ENCODE peak calls at places on chromosomes 13 and 19, in nine cellular contexts. One of them, this sample, is unnamed.

GRCh38 chr19:45766293-45766918 is 2.6 kb downstream of the SIX5 start:
- DNase-seq in NCI-H1105 treated with DMSO at 0.1 percent for 48 hours: no peak
- DNase-seq in stimulated activated CD4-positive, alpha-beta T cell treated with anti-CD3 and anti-CD28 coated beads, TNF-alpha, amount 100 ng/mL, for 24 hours: no peak
- DNase-seq in upper lobe of right lung: no peak
- DNase-seq in neural progenitor cell: no peak
- DNase-seq in HEK293T: no peak
- DNase-seq in mucosa of gallbladder: no peak
- DNase-seq in cardiac muscle cell: no peak
- DNase-seq in NCI-H1092: no peak
- DNase-seq in this sample: no peak

GRCh38 chr19:23071087-23071511 is 45.7 kb upstream of the ZNF730 start:
- DNase-seq in upper lobe of right lung: no peak
- DNase-seq in stimulated activated CD4-positive, alpha-beta T cell treated with anti-CD3 and anti-CD28 coated beads, TNF-alpha, amount 100 ng/mL, for 24 hours: peak
- DNase-seq in NCI-H1105 treated with DMSO at 0.1 percent for 48 hours: no peak
- DNase-seq in HEK293T: no peak
- DNase-seq in neural progenitor cell: no peak
- DNase-seq in cardiac muscle cell: peak
- DNase-seq in mucosa of gallbladder: peak
- DNase-seq in NCI-H1092: peak
- DNase-seq in this sample: peak

GRCh38 chr19:34998777-34999497 is 1.2 kb upstream of the GRAMD1A start:
- DNase-seq in NCI-H1105 treated with DMSO at 0.1 percent for 48 hours: no peak
- DNase-seq in mucosa of gallbladder: no peak
- DNase-seq in cardiac muscle cell: no peak
- DNase-seq in neural progenitor cell: no peak
- DNase-seq in stimulated activated CD4-positive, alpha-beta T cell treated with anti-CD3 and anti-CD28 coated beads, TNF-alpha, amount 100 ng/mL, for 24 hours: no peak
- DNase-seq in upper lobe of right lung: no peak
- DNase-seq in NCI-H1092: no peak
- DNase-seq in HEK293T: no peak
- DNase-seq in this sample: no peak

GRCh38 chr13:51844862-51845573 is at the start of gene TMEM272:
- DNase-seq in NCI-H1092: peak
- DNase-seq in HEK293T: peak
- DNase-seq in stimulated activated CD4-positive, alpha-beta T cell treated with anti-CD3 and anti-CD28 coated beads, TNF-alpha, amount 100 ng/mL, for 24 hours: peak
- DNase-seq in cardiac muscle cell: peak
- DNase-seq in mucosa of gallbladder: peak
- DNase-seq in NCI-H1105 treated with DMSO at 0.1 percent for 48 hours: no peak
- DNase-seq in upper lobe of right lung: peak
- DNase-seq in neural progenitor cell: peak
- DNase-seq in this sample: peak

GRCh38 chr19:4038661-4039096 is 28.0 kb downstream of the ZBTB7A start:
- DNase-seq in NCI-H1092: no peak
- DNase-seq in upper lobe of right lung: no peak
- DNase-seq in NCI-H1105 treated with DMSO at 0.1 percent for 48 hours: no peak
- DNase-seq in neural progenitor cell: no peak
- DNase-seq in cardiac muscle cell: no peak
- DNase-seq in HEK293T: no peak
- DNase-seq in stimulated activated CD4-positive, alpha-beta T cell treated with anti-CD3 and anti-CD28 coated beads, TNF-alpha, amount 100 ng/mL, for 24 hours: no peak
- DNase-seq in mucosa of gallbladder: no peak
- DNase-seq in this sample: no peak

GRCh38 chr13:44768775-44769578 is 192.8 kb upstream of the TSC22D1 start:
- DNase-seq in HEK293T: no peak
- DNase-seq in cardiac muscle cell: peak
- DNase-seq in upper lobe of right lung: no peak
- DNase-seq in neural progenitor cell: no peak
- DNase-seq in NCI-H1105 treated with DMSO at 0.1 percent for 48 hours: no peak
- DNase-seq in mucosa of gallbladder: no peak
- DNase-seq in stimulated activated CD4-positive, alpha-beta T cell treated with anti-CD3 and anti-CD28 coated beads, TNF-alpha, amount 100 ng/mL, for 24 hours: peak
- DNase-seq in NCI-H1092: no peak
- DNase-seq in this sample: no peak

GRCh38 chr19:39152066-39152465 is 26.5 kb downstream of the PAK4 start:
- DNase-seq in stimulated activated CD4-positive, alpha-beta T cell treated with anti-CD3 and anti-CD28 coated beads, TNF-alpha, amount 100 ng/mL, for 24 hours: no peak
- DNase-seq in NCI-H1105 treated with DMSO at 0.1 percent for 48 hours: no peak
- DNase-seq in NCI-H1092: no peak
- DNase-seq in cardiac muscle cell: no peak
- DNase-seq in upper lobe of right lung: no peak
- DNase-seq in mucosa of gallbladder: no peak
- DNase-seq in neural progenitor cell: no peak
- DNase-seq in HEK293T: no peak
- DNase-seq in this sample: no peak

GRCh38 chr19:14496849-14497346 is 971 bp upstream of the GIPC1 start:
- DNase-seq in NCI-H1105 treated with DMSO at 0.1 percent for 48 hours: peak
- DNase-seq in mucosa of gallbladder: no peak
- DNase-seq in NCI-H1092: no peak
- DNase-seq in upper lobe of right lung: no peak
- DNase-seq in neural progenitor cell: no peak
- DNase-seq in cardiac muscle cell: no peak
- DNase-seq in HEK293T: no peak
- DNase-seq in stimulated activated CD4-positive, alpha-beta T cell treated with anti-CD3 and anti-CD28 coated beads, TNF-alpha, amount 100 ng/mL, for 24 hours: no peak
- DNase-seq in this sample: no peak

GRCh38 chr19:11420894-11421606 is 1.9 kb upstream of the RGL3 start:
- DNase-seq in NCI-H1105 treated with DMSO at 0.1 percent for 48 hours: no peak
- DNase-seq in cardiac muscle cell: no peak
- DNase-seq in NCI-H1092: no peak
- DNase-seq in upper lobe of right lung: no peak
- DNase-seq in neural progenitor cell: peak
- DNase-seq in HEK293T: no peak
- DNase-seq in mucosa of gallbladder: no peak
- DNase-seq in stimulated activated CD4-positive, alpha-beta T cell treated with anti-CD3 and anti-CD28 coated beads, TNF-alpha, amount 100 ng/mL, for 24 hours: no peak
- DNase-seq in this sample: no peak

GRCh38 chr13:114134944-114135610 is 2.7 kb upstream of the RASA3 start:
- DNase-seq in neural progenitor cell: no peak
- DNase-seq in NCI-H1105 treated with DMSO at 0.1 percent for 48 hours: no peak
- DNase-seq in upper lobe of right lung: no peak
- DNase-seq in mucosa of gallbladder: no peak
- DNase-seq in NCI-H1092: no peak
- DNase-seq in HEK293T: no peak
- DNase-seq in stimulated activated CD4-positive, alpha-beta T cell treated with anti-CD3 and anti-CD28 coated beads, TNF-alpha, amount 100 ng/mL, for 24 hours: no peak
- DNase-seq in cardiac muscle cell: no peak
- DNase-seq in this sample: no peak

GRCh38 chr13:29573190-29573589 is 22.3 kb downstream of the SLC7A1 start:
- DNase-seq in cardiac muscle cell: peak
- DNase-seq in mucosa of gallbladder: peak
- DNase-seq in neural progenitor cell: no peak
- DNase-seq in HEK293T: no peak
- DNase-seq in upper lobe of right lung: no peak
- DNase-seq in NCI-H1105 treated with DMSO at 0.1 percent for 48 hours: no peak
- DNase-seq in NCI-H1092: no peak
- DNase-seq in stimulated activated CD4-positive, alpha-beta T cell treated with anti-CD3 and anti-CD28 coated beads, TNF-alpha, amount 100 ng/mL, for 24 hours: no peak
- DNase-seq in this sample: peak

GRCh38 chr13:36700170-36700569 is 26.4 kb downstream of the SERTM1 start:
- DNase-seq in NCI-H1092: no peak
- DNase-seq in neural progenitor cell: no peak
- DNase-seq in NCI-H1105 treated with DMSO at 0.1 percent for 48 hours: no peak
- DNase-seq in cardiac muscle cell: no peak
- DNase-seq in upper lobe of right lung: no peak
- DNase-seq in stimulated activated CD4-positive, alpha-beta T cell treated with anti-CD3 and anti-CD28 coated beads, TNF-alpha, amount 100 ng/mL, for 24 hours: no peak
- DNase-seq in mucosa of gallbladder: no peak
- DNase-seq in HEK293T: no peak
- DNase-seq in this sample: no peak

GRCh38 chr13:106178816-106179215 is 356.6 kb downstream of the EFNB2 start:
- DNase-seq in upper lobe of right lung: no peak
- DNase-seq in stimulated activated CD4-positive, alpha-beta T cell treated with anti-CD3 and anti-CD28 coated beads, TNF-alpha, amount 100 ng/mL, for 24 hours: no peak
- DNase-seq in NCI-H1105 treated with DMSO at 0.1 percent for 48 hours: no peak
- DNase-seq in mucosa of gallbladder: no peak
- DNase-seq in HEK293T: no peak
- DNase-seq in neural progenitor cell: no peak
- DNase-seq in NCI-H1092: no peak
- DNase-seq in cardiac muscle cell: no peak
- DNase-seq in this sample: no peak

GRCh38 chr13:97259787-97260641 is 37.9 kb downstream of the MBNL2 start:
- DNase-seq in stimulated activated CD4-positive, alpha-beta T cell treated with anti-CD3 and anti-CD28 coated beads, TNF-alpha, amount 100 ng/mL, for 24 hours: no peak
- DNase-seq in NCI-H1105 treated with DMSO at 0.1 percent for 48 hours: no peak
- DNase-seq in mucosa of gallbladder: no peak
- DNase-seq in cardiac muscle cell: peak
- DNase-seq in upper lobe of right lung: no peak
- DNase-seq in NCI-H1092: no peak
- DNase-seq in HEK293T: no peak
- DNase-seq in neural progenitor cell: no peak
- DNase-seq in this sample: no peak